ENCODE peak calls at places on chromosomes 5 and 9, in five cellular contexts. H is tibial nerve, Z is body of pancreas, B is psoas muscle, T is A549. O is an unnamed sample.

GRCh38 chr9:123370526-123371227 is 14.7 kb downstream of the CRB2 start:
- DNase-seq in H (no peak), Z (no peak), B (no peak), T (peak), O (no peak)

GRCh38 chr5:33888582-33888981 is 3.2 kb downstream of the ADAMTS12 start:
- DNase-seq in H (no peak), Z (no peak), B (no peak), T (no peak), O (no peak)

GRCh38 chr5:139014726-139015125 is 139.6 kb upstream of the LRRTM2 start:
- DNase-seq in H (no peak), Z (peak), B (no peak), T (peak), O (no peak)

GRCh38 chr9:34633851-34634550 is 3.6 kb downstream of the SIGMAR1 start:
- DNase-seq in H (peak), Z (peak), B (peak), T (peak), O (peak)

GRCh38 chr9:134243778-134244467 is 79.6 kb upstream of the RNU6ATAC start:
- DNase-seq in H (peak), Z (peak), B (no peak), T (no peak), O (no peak)

GRCh38 chr9:136245194-136246150 is at the start of gene QSOX2:
- DNase-seq in H (peak), Z (peak), B (peak), T (peak), O (peak)

GRCh38 chr5:39092581-39093350 is 18.6 kb upstream of the RICTOR start:
- DNase-seq in H (no peak), Z (no peak), B (no peak), T (peak), O (no peak)

GRCh38 chr5:67156976-67157583 is 39.5 kb downstream of the CD180 start:
- DNase-seq in H (peak), Z (peak), B (no peak), T (peak), O (peak)

GRCh38 chr9:133202688-133203453 is 6.2 kb downstream of the OBP2B start:
- DNase-seq in H (no peak), Z (no peak), B (no peak), T (no peak), O (no peak)

GRCh38 chr9:31136524-31136923 is 1247.9 kb upstream of the ACO1 start:
- DNase-seq in H (no peak), Z (no peak), B (no peak), T (no peak), O (no peak)

GRCh38 chr9:20832775-20833174 is 148.7 kb downstream of the FOCAD start:
- DNase-seq in H (no peak), Z (no peak), B (no peak), T (no peak), O (no peak)

GRCh38 chr5:14090755-14091154 is 52.4 kb upstream of the TRIO start:
- DNase-seq in H (no peak), Z (no peak), B (no peak), T (no peak), O (no peak)

GRCh38 chr5:149497357-149497756 is 53.9 kb downstream of the CSNK1A1 start:
- DNase-seq in H (no peak), Z (no peak), B (no peak), T (peak), O (no peak)

GRCh38 chr9:137621131-137621757 is 2.4 kb downstream of the EHMT1 start:
- DNase-seq in H (no peak), Z (no peak), B (no peak), T (peak), O (no peak)

GRCh38 chr5:78273436-78273835 is 21.1 kb downstream of the AP3B1 start:
- DNase-seq in H (no peak), Z (no peak), B (no peak), T (no peak), O (no peak)

GRCh38 chr5:145971108-145971507 is 34.7 kb downstream of the SH3RF2 start:
- DNase-seq in H (no peak), Z (no peak), B (no peak), T (no peak), O (no peak)

GRCh38 chr9:87580941-87581438 is 83.3 kb downstream of the DAPK1 start:
- DNase-seq in H (no peak), Z (no peak), B (no peak), T (no peak), O (no peak)

GRCh38 chr9:135288941-135289534 is 190.5 kb upstream of the PPP1R26 start:
- DNase-seq in H (no peak), Z (no peak), B (peak), T (no peak), O (no peak)

GRCh38 chr5:80798166-80798565 is 143.4 kb upstream of the DHFR start:
- DNase-seq in H (no peak), Z (no peak), B (no peak), T (no peak), O (no peak)

GRCh38 chr9:81787747-81788632 is 98.6 kb upstream of the TLE1 start:
- DNase-seq in H (peak), Z (peak), B (peak), T (peak), O (no peak)

GRCh38 chr9:37582548-37583157 is 6.5 kb upstream of the FBXO10 start:
- DNase-seq in H (peak), Z (peak), B (no peak), T (peak), O (no peak)

GRCh38 chr9:128349125-128349524 is 8.8 kb downstream of the SLC27A4 start:
- DNase-seq in H (no peak), Z (no peak), B (no peak), T (no peak), O (no peak)

GRCh38 chr9:128342971-128343680 is 2.8 kb downstream of the SLC27A4 start:
- DNase-seq in H (no peak), Z (no peak), B (no peak), T (no peak), O (no peak)

GRCh38 chr9:128341435-128341849 is 1.1 kb downstream of the SLC27A4 start:
- DNase-seq in H (peak), Z (peak), B (peak), T (peak), O (peak)

GRCh38 chr9:128343855-128344254 is 3.5 kb downstream of the SLC27A4 start:
- DNase-seq in H (no peak), Z (no peak), B (no peak), T (no peak), O (no peak)

GRCh38 chr9:128344931-128345605 is 4.7 kb downstream of the SLC27A4 start:
- DNase-seq in H (no peak), Z (no peak), B (no peak), T (no peak), O (no peak)
- TF ChIP-seq CTCF in H (no peak), Z (no peak), B (no peak), T (no peak), O (no peak)

DNA sequence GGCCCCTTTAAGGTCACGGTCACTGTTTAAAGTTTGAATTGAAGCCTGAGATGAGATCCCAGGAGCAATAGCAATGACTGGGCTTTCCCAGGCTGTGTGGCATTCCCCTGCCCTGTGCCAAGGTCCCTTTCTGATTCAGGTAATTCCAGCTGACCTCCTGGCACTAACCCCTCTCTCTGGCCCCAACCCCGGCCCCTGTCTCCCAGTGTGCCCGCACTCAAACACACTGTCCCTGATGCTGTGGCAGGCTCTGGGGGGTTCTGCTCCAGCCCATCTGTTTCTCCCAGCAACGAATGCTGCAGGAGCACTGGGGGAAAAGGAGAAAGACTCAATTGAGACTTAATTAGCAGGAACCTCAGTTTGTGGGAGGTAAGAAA is 264.8 kb upstream of the PANK3 start:
- DNase-seq in H (no peak), Z (no peak), B (no peak), T (no peak), O (no peak)
- H3K27ac ChIP-seq in H (no peak), Z (no peak), B (no peak), T (no peak), O (no peak)

GRCh38 chr9:128204858-128205257 is 1.7 kb downstream of the DNM1 start:
- DNase-seq in H (no peak), Z (no peak), B (no peak), T (no peak), O (no peak)

GRCh38 chr9:128203024-128203841 is at the start of gene DNM1:
- DNase-seq in H (no peak), Z (peak), B (peak), T (peak), O (peak)

GRCh38 chr9:128203842-128204551 is 818 bp downstream of the DNM1 start:
- DNase-seq in H (no peak), Z (no peak), B (no peak), T (peak), O (no peak)

GRCh38 chr9:128202648-128203023 is 543 bp upstream of the DNM1 start:
- DNase-seq in H (no peak), Z (no peak), B (no peak), T (no peak), O (no peak)

DNA sequence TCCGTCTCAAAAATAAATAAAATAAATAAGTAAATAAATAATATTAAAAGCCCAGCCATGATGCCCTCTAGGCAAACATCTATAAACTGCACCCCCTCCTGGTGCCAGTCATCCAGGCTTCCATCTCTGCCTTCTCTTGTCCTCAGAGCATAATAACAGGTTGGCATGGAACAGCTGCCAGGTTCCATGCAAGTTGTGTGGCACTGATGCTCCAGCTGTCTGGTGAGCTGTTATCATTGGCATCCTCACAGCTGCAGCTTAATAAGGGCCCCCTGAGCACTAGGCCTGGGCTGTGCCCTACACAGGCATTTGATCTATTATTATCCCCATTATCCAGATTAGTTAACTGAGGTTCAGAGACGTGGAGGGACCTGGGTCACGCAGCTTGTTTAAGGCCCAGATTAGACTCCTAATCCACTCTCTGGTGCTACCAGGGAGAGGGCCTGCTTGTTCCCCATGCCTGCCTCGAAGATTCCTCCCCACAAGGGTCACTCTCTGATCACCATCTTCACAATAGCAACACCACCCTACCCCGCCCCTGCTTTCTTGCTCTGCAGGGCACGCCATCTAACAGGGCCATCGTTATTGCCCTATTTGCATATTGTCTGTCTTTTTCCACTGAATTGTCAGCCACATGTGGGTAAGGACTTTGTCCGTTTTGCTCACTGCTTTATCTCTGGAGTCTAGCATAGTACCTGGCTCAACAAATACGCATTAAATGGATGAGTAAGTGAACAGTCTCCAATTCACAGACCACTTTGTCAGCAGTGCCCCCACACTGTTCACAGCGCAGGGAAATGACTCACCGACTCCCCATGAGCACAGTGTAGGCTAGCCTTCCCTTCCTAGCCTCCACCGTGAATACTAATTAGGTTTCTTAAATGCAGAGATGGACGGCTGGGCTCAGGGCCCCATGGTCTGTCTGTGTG is 1.5 kb upstream of the DNM1 start:
- DNase-seq in H (no peak), Z (no peak), B (no peak), T (no peak), O (no peak)
- TF ChIP-seq CTCF in H (no peak), Z (no peak), B (no peak), T (no peak), O (no peak)

GRCh38 chr9:131037336-131038255 is 28.6 kb downstream of the LAMC3 start:
- DNase-seq in H (no peak), Z (no peak), B (no peak), T (no peak), O (no peak)
- H3K27ac ChIP-seq in H (no peak), Z (no peak), B (no peak), T (no peak), O (no peak)

GRCh38 chr9:121267689-121268597 is at the start of gene GSN:
- DNase-seq in H (peak), Z (peak), B (peak), T (peak), O (peak)
- TF ChIP-seq CTCF in H (no peak), Z (peak), B (no peak), T (no peak), O (no peak)

DNA sequence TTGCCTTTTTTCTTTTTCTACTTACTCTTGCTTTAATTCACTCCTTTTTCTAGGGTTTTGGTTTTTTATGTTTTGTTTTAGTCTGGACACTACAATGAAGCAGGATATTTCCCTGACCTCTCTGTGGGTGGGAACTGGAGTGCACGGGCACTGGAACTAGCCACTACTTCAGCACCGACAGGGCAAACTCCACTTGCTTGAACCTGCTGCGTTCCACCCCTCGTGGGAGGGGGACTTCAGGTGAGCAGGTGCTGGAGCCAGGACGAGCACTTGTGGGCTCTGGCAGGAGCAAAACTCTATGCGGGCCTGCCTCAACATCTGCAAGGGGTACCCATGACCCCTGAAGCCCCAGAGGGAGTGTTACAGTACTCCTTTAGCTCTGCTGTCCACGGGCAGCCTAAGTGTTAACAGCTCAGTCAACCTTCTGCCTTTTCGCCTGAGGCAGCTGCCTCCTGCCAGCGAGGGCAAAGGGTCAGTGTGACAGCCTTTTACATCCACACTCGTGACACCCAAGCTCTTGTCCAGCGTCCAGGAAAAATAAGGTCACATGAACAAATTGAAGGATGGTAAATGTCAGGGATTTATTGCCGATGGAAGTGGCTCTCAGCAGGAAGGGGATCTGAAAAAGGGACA is 144.1 kb upstream of the NFIL3 start:
- DNase-seq in H (no peak), Z (peak), B (no peak), T (no peak), O (no peak)
- H3K27ac ChIP-seq in H (no peak), Z (no peak), B (no peak), T (no peak), O (no peak)

GRCh38 chr5:172334196-172334595 is 50.6 kb upstream of the UBTD2 start:
- DNase-seq in H (no peak), Z (no peak), B (no peak), T (peak), O (no peak)
- TF ChIP-seq CTCF in H (no peak), Z (no peak), B (no peak), T (no peak), O (no peak)

GRCh38 chr9:106860731-106861584 is 2.0 kb upstream of the ZNF462 start:
- DNase-seq in H (peak), Z (peak), B (peak), T (peak), O (no peak)
- H3K27ac ChIP-seq in H (peak), Z (peak), B (peak), T (peak), O (no peak)